ENCODE peak calls at places on chromosomes 4 and X, in seven cellular contexts. D, O, X, G, B, L and Q are unnamed samples. For H3K4me1 and H3K79me2, the result is how much of the 10 kb centered on the place peaks cover.

GRCh38 chrX:15344106-15344505 is 8.8 kb upstream of the PIGA start:
- DNase-seq in X (no peak), O (no peak), B (no peak), G (no peak), D (no peak), L (no peak), Q (no peak)

GRCh38 chr4:105145913-105146285 is 777 bp upstream of the TET2 start:
- DNase-seq in X (no peak), G (no peak), B (peak), O (peak), D (peak), L (peak), Q (no peak)

GRCh38 chr4:105474110-105474518 is 252 bp upstream of the PPA2 start:
- DNase-seq in X (peak), O (peak), L (peak), D (peak), B (peak), G (no peak), Q (peak)

GRCh38 chr4:11720292-11720691 is 291.6 kb upstream of the HS3ST1 start:
- DNase-seq in O (peak), L (peak), G (peak), X (peak), B (peak), D (peak), Q (no peak)

GRCh38 chr4:14719053-14719452 is 283.2 kb upstream of the CPEB2 start:
- DNase-seq in D (no peak), O (no peak), G (peak), L (peak), X (peak), B (peak), Q (peak)

GRCh38 chr4:94889961-94890360 is 132.2 kb downstream of the BMPR1B start:
- DNase-seq in G (no peak), D (no peak), B (peak), X (peak), O (no peak), L (peak), Q (no peak)

GRCh38 chr4:98283219-98284199 is 22.3 kb downstream of the RAP1GDS1 start:
- DNase-seq in G (peak), D (no peak), O (no peak), B (no peak), X (peak), L (peak), Q (no peak)

GRCh38 chrX:120029354-120029753 is 48.1 kb downstream of the RHOXF2B start:
- DNase-seq in D (no peak), G (no peak), O (no peak), B (no peak), X (no peak), L (no peak), Q (no peak)

GRCh38 chr4:66899422-66900065 is 645.8 kb downstream of the CENPC start:
- DNase-seq in D (no peak), X (no peak), O (no peak), B (no peak), G (no peak), L (no peak), Q (no peak)

GRCh38 chrX:48520455-48520854 is 1.2 kb upstream of the EBP start:
- DNase-seq in G (no peak), O (no peak), X (no peak), D (peak), B (no peak), L (no peak), Q (no peak)

GRCh38 chr4:166493828-166494432 is 620.9 kb downstream of the TLL1 start:
- DNase-seq in O (no peak), D (no peak), X (peak), L (peak), B (peak), G (peak), Q (no peak)

GRCh38 chr4:107183155-107183774 is 147.2 kb upstream of the DKK2 start:
- DNase-seq in G (peak), D (no peak), X (peak), B (peak), L (peak), O (peak), Q (no peak)

GRCh38 chr4:9927317-9928007 is 93.8 kb downstream of the SLC2A9 start:
- DNase-seq in B (no peak), L (no peak), G (no peak), D (no peak), X (no peak), O (no peak), Q (no peak)

GRCh38 chr4:48334236-48334635 is 7.1 kb upstream of the SLAIN2 start:
- DNase-seq in O (no peak), L (no peak), G (no peak), B (no peak), X (no peak), D (no peak), Q (no peak)

GRCh38 chr4:128354205-128354821 is 66.7 kb upstream of the PGRMC2 start:
- DNase-seq in D (peak), G (peak), X (peak), L (peak), B (peak), O (peak), Q (peak)

GRCh38 chr4:47313396-47313795 is 150.1 kb downstream of the COMMD8 start:
- DNase-seq in B (no peak), O (no peak), L (peak), G (no peak), X (no peak), D (no peak), Q (no peak)

GRCh38 chr4:180706766-180707165 is 1536.4 kb upstream of the TENM3 start:
- DNase-seq in D (no peak), O (no peak), B (no peak), L (peak), G (no peak), X (no peak), Q (no peak)

GRCh38 chr4:169922632-169923276 is 103.4 kb downstream of the MFAP3L start:
- DNase-seq in D (peak), G (no peak), O (no peak), X (peak), L (peak), B (no peak), Q (no peak)

GRCh38 chrX:68060506-68061205 is 372.6 kb downstream of the OPHN1 start:
- DNase-seq in L (peak), G (no peak), B (no peak), D (no peak), X (no peak), O (peak), Q (no peak)

GRCh38 chrX:49072712-49073095 is 1.1 kb downstream of the PRAF2 start:
- DNase-seq in L (no peak), B (no peak), D (peak), O (no peak), G (no peak), X (no peak), Q (no peak)

GRCh38 chr4:151267822-151268535 is 9.0 kb upstream of the PRSS48 start:
- DNase-seq in B (peak), D (no peak), G (peak), O (no peak), L (peak), X (peak), Q (no peak)

GRCh38 chrX:66000628-66001275 is 39.1 kb downstream of the VSIG4 start:
- DNase-seq in O (no peak), G (no peak), L (no peak), X (no peak), B (no peak), D (no peak), Q (no peak)
- H3K4me1 ChIP-seq in O (under half), G (under half), L (under half), X (under half), B (under half), D (under half), Q (under half)

GRCh38 chr4:7799723-7800122 is 139.9 kb downstream of the AFAP1 start:
- DNase-seq in L (no peak), X (no peak), O (no peak), D (no peak), G (no peak), B (no peak), Q (no peak)
- H3K79me2 ChIP-seq in L (under half), X (under half), O (under half), D (half or more), G (under half), B (under half), Q (under half)

GRCh38 chrX:23637187-23637586 is 30.1 kb upstream of the PRDX4 start:
- DNase-seq in X (no peak), D (no peak), G (no peak), O (no peak), B (no peak), L (no peak), Q (no peak)

GRCh38 chrX:23631136-23631535 is 36.2 kb upstream of the PRDX4 start:
- DNase-seq in L (peak), B (no peak), O (no peak), G (no peak), X (no peak), D (no peak), Q (no peak)

DNA sequence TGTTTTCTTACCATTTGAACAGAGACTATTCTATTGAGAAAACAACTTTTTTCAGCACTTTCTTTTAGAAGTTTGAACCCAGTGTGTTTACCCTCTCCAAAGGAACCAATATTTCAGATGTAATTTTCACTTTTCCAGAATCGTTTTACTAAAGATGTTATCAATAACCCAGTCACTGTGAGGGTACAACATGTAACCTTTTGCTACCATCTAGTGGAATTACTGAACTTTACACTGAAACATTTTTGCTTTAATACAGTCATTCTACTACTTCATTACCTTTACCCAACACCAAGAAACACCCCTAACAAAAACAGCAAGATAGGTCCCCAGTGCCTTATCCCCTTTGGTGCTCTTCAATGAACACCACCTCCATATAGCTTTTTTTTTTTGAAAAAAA is 33.1 kb upstream of the PRDX4 start:
- DNase-seq in D (peak), O (peak), B (no peak), G (peak), X (peak), L (no peak), Q (no peak)
- TF ChIP-seq CTCF in D (peak), O (no peak), B (peak), G (peak), X (no peak), L (peak), Q (peak)

GRCh38 chr4:3848323-3848722 is 82.1 kb downstream of the ADRA2C start:
- DNase-seq in L (no peak), D (peak), O (no peak), X (no peak), B (no peak), G (no peak), Q (no peak)

GRCh38 chr4:3845094-3845743 is 79.0 kb downstream of the ADRA2C start:
- DNase-seq in O (no peak), G (no peak), L (no peak), B (no peak), X (no peak), D (peak), Q (no peak)

GRCh38 chr4:3849140-3849539 is 83.0 kb downstream of the ADRA2C start:
- DNase-seq in D (no peak), L (no peak), O (no peak), X (no peak), B (no peak), G (no peak), Q (no peak)

GRCh38 chr4:3847211-3847940 is 81.2 kb downstream of the ADRA2C start:
- DNase-seq in B (no peak), X (no peak), D (peak), G (no peak), L (no peak), O (no peak), Q (no peak)

DNA sequence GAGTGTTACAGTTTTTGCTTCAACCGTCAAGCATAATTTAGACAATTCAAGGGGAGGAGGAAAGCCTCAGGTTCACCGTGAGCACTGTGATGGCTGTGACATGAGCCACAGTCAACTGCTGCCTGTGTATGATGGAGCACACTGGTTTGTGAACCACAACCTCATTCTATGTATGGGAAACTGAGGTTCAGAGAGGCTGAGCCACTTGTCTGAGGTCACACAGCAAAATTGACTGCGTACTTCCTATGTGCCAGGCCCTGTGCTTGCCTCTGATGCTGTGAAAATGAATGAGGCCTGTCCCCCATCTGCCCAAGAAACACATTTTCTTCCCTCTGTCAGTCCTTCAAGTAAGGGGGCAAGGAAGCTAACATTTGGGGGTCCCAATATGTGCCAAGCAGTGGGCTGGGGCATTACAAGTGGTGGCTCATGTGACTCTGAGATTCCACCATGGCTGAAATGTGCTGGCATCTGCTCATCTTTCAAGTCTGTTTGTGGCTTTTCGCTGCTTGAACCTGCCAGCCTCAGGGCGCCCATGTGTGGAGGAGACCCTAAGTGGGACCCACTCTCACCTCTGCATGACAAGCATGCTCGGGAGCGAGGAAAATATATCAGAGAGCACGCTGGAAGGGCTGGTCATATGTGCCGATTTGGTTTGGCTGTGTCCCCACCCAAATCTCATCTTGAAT is 79.7 kb downstream of the ADRA2C start:
- DNase-seq in O (no peak), B (no peak), X (no peak), L (no peak), G (no peak), D (peak), Q (no peak)
- H3K4me1 ChIP-seq in O (under half), B (under half), X (under half), L (under half), G (under half), D (under half), Q (under half)

DNA sequence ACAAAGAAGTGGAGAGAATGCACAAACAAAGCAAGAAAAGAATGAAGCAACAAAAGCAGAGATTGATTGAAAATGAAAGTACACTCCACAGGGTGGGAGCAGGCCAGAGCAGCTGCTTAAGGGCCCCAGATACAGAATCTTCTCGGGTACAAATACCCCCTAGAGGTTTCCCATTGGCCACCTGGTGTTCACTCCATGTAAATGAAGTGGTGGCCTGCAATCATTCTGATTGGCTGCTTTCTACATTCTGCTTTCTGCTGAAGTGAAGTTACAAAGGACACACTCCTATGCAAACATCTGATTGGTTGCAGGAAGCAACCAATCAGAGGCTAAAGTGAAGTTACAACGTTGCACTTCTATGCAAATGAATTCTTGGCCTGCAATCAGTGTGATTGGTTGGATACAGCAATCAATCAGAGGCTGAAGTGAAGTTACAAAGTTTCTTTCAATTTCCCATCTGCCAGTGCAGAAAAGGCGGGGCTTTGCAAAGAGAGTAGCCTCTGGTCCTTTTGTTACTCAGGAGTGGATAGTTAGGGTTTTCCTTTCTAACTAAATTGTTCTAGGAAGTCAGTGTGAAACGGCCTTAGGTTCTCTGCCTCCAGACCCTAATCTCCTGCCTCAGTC is 19.0 kb upstream of the GPC4 start:
- DNase-seq in L (no peak), D (no peak), B (no peak), G (no peak), O (no peak), X (no peak), Q (no peak)
- H3K79me2 ChIP-seq in L (under half), D (under half), B (under half), G (under half), O (under half), X (under half), Q (under half)

GRCh38 chr4:154549894-154550790 is at the start of gene PLRG1:
- DNase-seq in D (peak), X (peak), B (peak), O (peak), G (peak), L (peak), Q (peak)
- TF ChIP-seq CTCF in D (no peak), X (no peak), B (no peak), O (no peak), G (no peak), L (no peak), Q (no peak)